ENCODE peak calls at places on chromosomes 16 and 17, in six cellular contexts. L, E, I, V, H and D are unnamed samples.

GRCh38 chr16:72282338-72282737 is 110.4 kb upstream of the PMFBP1 start:
- DNase-seq in L (no peak), E (no peak), I (no peak), V (no peak), H (no peak), D (no peak)

GRCh38 chr16:12061336-12062055 is 85.0 kb downstream of the SNX29 start:
- DNase-seq in L (peak), E (no peak), I (peak), V (no peak), H (no peak), D (no peak)

GRCh38 chr16:17476414-17477259 is 5.9 kb upstream of the XYLT1 start:
- DNase-seq in L (peak), E (no peak), I (peak), V (peak), H (peak), D (no peak)

GRCh38 chr17:77845541-77846225 is 112.8 kb upstream of the TNRC6C start:
- DNase-seq in L (no peak), E (no peak), I (no peak), V (no peak), H (no peak), D (no peak)

GRCh38 chr16:3311496-3311895 is 6.2 kb downstream of the ZNF75A start:
- DNase-seq in L (no peak), E (no peak), I (no peak), V (no peak), H (no peak), D (no peak)

GRCh38 chr16:69188716-69189115 is 1.8 kb downstream of the SNTB2 start:
- DNase-seq in L (no peak), E (no peak), I (peak), V (no peak), H (no peak), D (no peak)

GRCh38 chr17:57987582-57988300 is at the start of gene VEZF1:
- DNase-seq in L (peak), E (peak), I (peak), V (peak), H (peak), D (peak)

GRCh38 chr17:4357030-4357635 is 9.3 kb downstream of the UBE2G1 start:
- DNase-seq in L (no peak), E (no peak), I (no peak), V (no peak), H (no peak), D (no peak)